ENCODE peak calls at places on chromosomes 11 and 22, in ten cellular contexts. N is K562; M is GM23338; S is upper lobe of right lung; E is lower lobe of right lung; T is CD8-positive, alpha-beta T cell; G is endothelial cell of umbilical vein; W is endodermal cell; O is RWPE2; V is sigmoid colon. H is an unnamed sample. For H3K36me3 and H3K4me1, the result is how much of the 10 kb centered on the place peaks cover.

GRCh38 chr11:113690619-113691569 is 15.2 kb downstream of the TMPRSS5 start:
- DNase-seq in N (peak), M (peak), S (peak), E (peak), T (no peak), G (no peak), W (peak), O (peak), V (no peak), H (no peak)

GRCh38 chr11:28176231-28176853 is 68.2 kb downstream of the METTL15 start:
- DNase-seq in N (no peak), M (no peak), S (no peak), E (no peak), T (no peak), G (no peak), W (no peak), O (no peak), V (no peak), H (no peak)

GRCh38 chr11:116059909-116060308 is 555.7 kb upstream of the CADM1 start:
- DNase-seq in N (no peak), M (peak), S (no peak), E (no peak), T (no peak), G (no peak), W (no peak), O (no peak), V (no peak), H (no peak)

GRCh38 chr11:6735306-6735705 is 36.5 kb downstream of the OR2AG2 start:
- DNase-seq in N (no peak), M (no peak), S (no peak), E (no peak), T (no peak), G (peak), W (no peak), O (no peak), V (no peak), H (no peak)

GRCh38 chr11:123458501-123458900 is 28.4 kb downstream of the GRAMD1B start:
- DNase-seq in N (no peak), M (no peak), S (no peak), E (no peak), T (no peak), G (no peak), W (no peak), O (no peak), V (no peak), H (no peak)

GRCh38 chr11:104782377-104782754 is 115.9 kb downstream of the CASP12 start:
- DNase-seq in N (no peak), M (peak), S (no peak), E (no peak), T (no peak), G (no peak), W (peak), O (no peak), V (no peak), H (no peak)

GRCh38 chr22:50507421-50507990 is at the start of gene LMF2:
- DNase-seq in N (no peak), M (peak), S (peak), E (peak), T (peak), G (peak), W (peak), O (no peak), V (peak), H (no peak)

GRCh38 chr11:73521621-73522020 is 76.3 kb downstream of the FAM168A start:
- DNase-seq in N (no peak), M (no peak), S (no peak), E (no peak), T (no peak), G (peak), W (no peak), O (no peak), V (no peak), H (no peak)

GRCh38 chr22:37462983-37463382 is 23.2 kb downstream of the MFNG start:
- DNase-seq in N (peak), M (peak), S (no peak), E (no peak), T (no peak), G (no peak), W (peak), O (no peak), V (no peak), H (peak)

GRCh38 chr22:24051028-24051427 is 39.9 kb downstream of the CABIN1 start:
- DNase-seq in N (no peak), M (no peak), S (no peak), E (no peak), T (no peak), G (no peak), W (no peak), O (no peak), V (no peak), H (no peak)
- H3K36me3 ChIP-seq in N (half or more), M (under half), S (half or more), E (half or more), T (half or more), G (under half), W (half or more), O (half or more), V (under half), H (under half)

GRCh38 chr11:38553033-38553432 is 1955.0 kb upstream of the RAG2 start:
- DNase-seq in N (no peak), M (no peak), S (no peak), E (no peak), T (no peak), G (no peak), W (no peak), O (no peak), V (no peak), H (no peak)
- TF ChIP-seq CTCF in N (no peak), M (no peak), S (no peak), E (no peak), T (no peak), G (no peak), W (no peak), O (no peak), V (no peak), H (no peak)

GRCh38 chr11:3050386-3051325 is 6.6 kb downstream of the CARS1 start:
- DNase-seq in N (no peak), M (no peak), S (no peak), E (no peak), T (no peak), G (no peak), W (no peak), O (no peak), V (no peak), H (no peak)

GRCh38 chr11:3049430-3050243 is 7.6 kb downstream of the CARS1 start:
- DNase-seq in N (no peak), M (no peak), S (peak), E (peak), T (peak), G (peak), W (no peak), O (peak), V (peak), H (peak)

GRCh38 chr11:3051435-3052108 is 5.7 kb downstream of the CARS1 start:
- DNase-seq in N (peak), M (no peak), S (no peak), E (no peak), T (no peak), G (no peak), W (no peak), O (no peak), V (no peak), H (no peak)

GRCh38 chr11:3052109-3052479 is 5.1 kb downstream of the CARS1 start:
- DNase-seq in N (peak), M (no peak), S (no peak), E (no peak), T (no peak), G (no peak), W (no peak), O (no peak), V (no peak), H (no peak)

GRCh38 chr11:3052567-3052966 is 4.7 kb downstream of the CARS1 start:
- DNase-seq in N (no peak), M (no peak), S (no peak), E (no peak), T (no peak), G (no peak), W (no peak), O (no peak), V (no peak), H (no peak)
- H3K4me1 ChIP-seq in N (half or more), M (under half), S (under half), E (under half), T (under half), G (under half), W (under half), O (under half), V (half or more), H (under half)

DNA sequence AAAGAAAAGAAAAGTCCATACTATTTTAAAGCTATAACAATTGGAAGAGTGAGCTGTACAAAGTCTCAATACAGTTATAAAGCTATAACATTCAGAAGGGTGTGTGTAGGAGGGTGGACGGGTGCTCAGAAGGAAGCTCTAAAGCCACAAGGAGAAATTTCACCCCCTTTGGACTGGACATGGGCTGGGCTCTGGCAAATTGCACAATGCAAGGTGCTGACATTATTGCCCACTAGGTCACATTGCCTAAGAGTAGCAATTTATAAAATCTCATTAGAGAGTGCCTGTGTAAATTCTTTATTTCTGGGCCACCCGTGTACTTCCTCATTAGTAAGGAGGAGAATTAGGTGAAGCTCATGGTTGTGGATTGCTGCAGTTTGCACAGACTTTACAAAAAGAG is 5.7 kb upstream of the APOBEC3A start:
- DNase-seq in N (no peak), M (no peak), S (no peak), E (no peak), T (no peak), G (no peak), W (no peak), O (no peak), V (no peak), H (no peak)
- H3K36me3 ChIP-seq in N (under half), M (under half), S (under half), E (under half), T (under half), G (under half), W (under half), O (under half), V (under half), H (under half)

H was measured in cardiac muscle cell.